ENCODE peak calls at places on chromosomes 3 and 15, in four cellular contexts. G is suprapubic skin, T is esophagus muscularis mucosa, S is GM12878. R is an unnamed sample.

GRCh38 chr3:100084100-100084806 is 30.0 kb downstream of the FILIP1L start:
- DNase-seq in G (no peak), T (no peak), S (no peak), R (no peak)

GRCh38 chr3:23698652-23699313 is 107.0 kb upstream of the UBE2E1 start:
- DNase-seq in G (no peak), T (no peak), S (no peak), R (no peak)

GRCh38 chr3:11370134-11370533 is 97.9 kb downstream of the ATG7 start:
- DNase-seq in G (no peak), T (no peak), S (no peak), R (no peak)

GRCh38 chr15:67479781-67480180 is 41.1 kb upstream of the C15orf61 start:
- DNase-seq in G (no peak), T (no peak), S (no peak), R (no peak)

GRCh38 chr15:64430000-64430735 is 30.2 kb upstream of the ZNF609 start:
- DNase-seq in G (no peak), T (no peak), S (peak), R (no peak)

GRCh38 chr3:8539419-8539818 is 37.8 kb downstream of the LMCD1 start:
- DNase-seq in G (no peak), T (no peak), S (no peak), R (no peak)

GRCh38 chr3:177824190-177824786 is 627.0 kb upstream of the TBL1XR1 start:
- DNase-seq in G (no peak), T (no peak), S (no peak), R (no peak)

GRCh38 chr15:51629612-51630011 is 7.0 kb upstream of the DMXL2 start:
- DNase-seq in G (no peak), T (no peak), S (no peak), R (no peak)

GRCh38 chr3:70273492-70273891 is 38.9 kb downstream of the MDFIC2 start:
- DNase-seq in G (no peak), T (no peak), S (no peak), R (no peak)

GRCh38 chr15:67189326-67190051 is 65.0 kb downstream of the AAGAB start:
- DNase-seq in G (no peak), T (peak), S (no peak), R (no peak)

GRCh38 chr3:43523454-43524053 is 98.3 kb downstream of the ANO10 start:
- DNase-seq in G (no peak), T (no peak), S (peak), R (no peak)

GRCh38 chr3:114104414-114104813 is 47.9 kb downstream of the QTRT2 start:
- DNase-seq in G (no peak), T (no peak), S (no peak), R (no peak)

GRCh38 chr15:62711691-62712454 is 330.7 kb upstream of the TPM1 start:
- DNase-seq in G (no peak), T (no peak), S (peak), R (no peak)

GRCh38 chr3:54225841-54226528 is 103.6 kb downstream of the CACNA2D3 start:
- DNase-seq in G (no peak), T (no peak), S (no peak), R (no peak)

GRCh38 chr3:192928720-192929119 is 11.1 kb upstream of the MB21D2 start:
- DNase-seq in G (no peak), T (no peak), S (no peak), R (no peak)
- TF ChIP-seq POLR2AphosphoS5 in G (no peak), T (no peak), S (no peak), R (no peak)

DNA sequence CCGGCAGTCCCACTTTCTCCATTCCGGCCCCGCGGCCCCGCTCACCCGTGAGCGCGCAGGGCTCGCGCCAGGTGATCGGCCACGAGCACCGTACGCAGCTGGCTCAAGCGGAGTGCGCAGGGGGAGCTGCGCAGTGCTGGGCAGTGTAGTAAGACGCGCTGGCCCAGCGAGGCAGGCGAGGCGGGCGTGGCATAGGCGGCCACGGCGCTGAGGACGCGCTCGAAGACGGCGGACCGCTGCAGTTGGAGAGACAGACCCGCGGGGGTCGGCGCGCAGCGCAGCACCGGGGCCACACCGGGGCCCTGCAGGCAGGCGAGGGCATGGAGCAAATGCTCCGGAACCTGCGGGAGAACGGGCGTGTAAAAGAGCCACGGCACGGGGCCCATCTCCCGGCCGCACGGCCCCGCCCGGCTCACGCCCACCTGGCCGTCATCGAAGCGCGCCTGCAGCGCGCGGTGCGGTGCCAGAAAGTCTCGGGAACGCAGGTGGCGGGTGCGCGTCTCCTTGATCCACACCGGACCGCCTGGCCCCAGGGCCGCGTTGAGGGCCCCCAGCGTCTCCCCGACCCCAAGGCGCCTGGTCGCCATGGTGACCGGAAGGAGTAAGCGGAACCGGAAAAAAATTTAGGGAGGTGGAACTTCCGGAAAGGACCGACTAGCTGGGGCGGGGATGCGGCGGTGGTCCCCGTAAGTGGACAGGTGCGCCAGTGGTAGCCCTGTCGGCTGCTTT is at the start of gene DALRD3:
- DNase-seq in G (peak), T (no peak), S (no peak), R (peak)
- TF ChIP-seq POLR2AphosphoS5 in G (peak), T (peak), S (no peak), R (peak)

GRCh38 chr15:81062937-81063336 is 62.2 kb downstream of the TLNRD1 start:
- DNase-seq in G (no peak), T (peak), S (no peak), R (no peak)
- TF ChIP-seq POLR2AphosphoS5 in G (no peak), T (no peak), S (no peak), R (no peak)

GRCh38 chr15:55250392-55250791 is 39.2 kb downstream of the RAB27A start:
- DNase-seq in G (no peak), T (no peak), S (no peak), R (no peak)
- TF ChIP-seq POLR2AphosphoS5 in G (peak), T (no peak), S (no peak), R (no peak)

GRCh38 chr3:14133188-14133800 is 8.4 kb downstream of the TMEM43 start:
- DNase-seq in G (no peak), T (no peak), S (no peak), R (no peak)
- TF ChIP-seq POLR2AphosphoS5 in G (no peak), T (no peak), S (no peak), R (no peak)

GRCh38 chr3:136122006-136122405 is 74.1 kb downstream of the MSL2 start:
- DNase-seq in G (no peak), T (no peak), S (no peak), R (no peak)
- TF ChIP-seq POLR2AphosphoS5 in G (no peak), T (no peak), S (no peak), R (no peak)

GRCh38 chr15:92833493-92834271 is 66.4 kb upstream of the CHD2 start:
- DNase-seq in G (no peak), T (no peak), S (no peak), R (no peak)
- TF ChIP-seq POLR2AphosphoS5 in G (no peak), T (no peak), S (no peak), R (no peak)

GRCh38 chr3:184347321-184348056 is 10.1 kb downstream of the FAM131A start:
- DNase-seq in G (no peak), T (no peak), S (no peak), R (no peak)

GRCh38 chr3:184346480-184346879 is 9.1 kb downstream of the FAM131A start:
- DNase-seq in G (no peak), T (no peak), S (no peak), R (no peak)

GRCh38 chr3:184344579-184345350 is 7.4 kb downstream of the FAM131A start:
- DNase-seq in G (no peak), T (no peak), S (no peak), R (no peak)

GRCh38 chr3:184348057-184348382 is 10.6 kb downstream of the FAM131A start:
- DNase-seq in G (no peak), T (no peak), S (no peak), R (no peak)

GRCh38 chr3:184345678-184346144 is 8.3 kb downstream of the FAM131A start:
- DNase-seq in G (no peak), T (no peak), S (no peak), R (peak)
- TF ChIP-seq POLR2AphosphoS5 in G (peak), T (peak), S (no peak), R (no peak)

GRCh38 chr15:72207576-72208085 is 10.0 kb upstream of the GRAMD2A start:
- DNase-seq in G (no peak), T (no peak), S (no peak), R (no peak)
- TF ChIP-seq POLR2AphosphoS5 in G (no peak), T (no peak), S (no peak), R (no peak)

R was measured in GM12892.